ENCODE peak calls at places on chromosomes 4 and X, in eight cellular contexts. G is fibroblast of lung, A is kidney epithelial cell, E is epithelial cell of proximal tubule, I is endothelial cell of umbilical vein, J is endothelial cell, O is mammary epithelial cell, T is natural killer cell. B is an unnamed sample.

GRCh38 chr4:125529071-125529470 is 214.3 kb downstream of the FAT4 start:
- DNase-seq in G (peak), A (no peak), E (no peak), I (no peak), J (no peak), O (no peak), T (no peak), B (no peak)

GRCh38 chr4:98828801-98829200 is 100.1 kb downstream of the EIF4E start:
- DNase-seq in G (no peak), A (no peak), E (no peak), I (no peak), J (no peak), O (peak), T (no peak), B (no peak)

GRCh38 chrX:56726609-56727008 is 2.4 kb upstream of the NBDY start:
- DNase-seq in G (peak), A (no peak), E (no peak), I (peak), J (no peak), O (peak), T (no peak), B (no peak)

GRCh38 chrX:153875391-153876111 is 10.4 kb downstream of the L1CAM start:
- DNase-seq in G (peak), A (no peak), E (no peak), I (peak), J (peak), O (no peak), T (peak), B (peak)

GRCh38 chr4:15366660-15367059 is 61.2 kb upstream of the C1QTNF7 start:
- DNase-seq in G (no peak), A (no peak), E (no peak), I (no peak), J (no peak), O (no peak), T (no peak), B (no peak)

GRCh38 chr4:13918110-13918509 is 290.6 kb upstream of the BOD1L1 start:
- DNase-seq in G (peak), A (peak), E (peak), I (no peak), J (no peak), O (peak), T (no peak), B (no peak)

GRCh38 chr4:188246488-188246887 is 107.2 kb downstream of the TRIML1 start:
- DNase-seq in G (peak), A (no peak), E (no peak), I (no peak), J (no peak), O (no peak), T (no peak), B (no peak)

GRCh38 chr4:17562157-17562556 is 14.8 kb upstream of the LAP3 start:
- DNase-seq in G (no peak), A (no peak), E (no peak), I (no peak), J (no peak), O (no peak), T (no peak), B (no peak)

GRCh38 chrX:68332156-68332823 is 101.0 kb downstream of the OPHN1 start:
- DNase-seq in G (peak), A (no peak), E (no peak), I (no peak), J (no peak), O (no peak), T (no peak), B (no peak)

GRCh38 chrX:145524931-145525330 is 277.6 kb downstream of the SPANXN1 start:
- DNase-seq in G (no peak), A (no peak), E (no peak), I (no peak), J (no peak), O (no peak), T (no peak), B (no peak)

GRCh38 chrX:40415675-40416074 is 165.1 kb upstream of the ATP6AP2 start:
- DNase-seq in G (no peak), A (no peak), E (no peak), I (no peak), J (no peak), O (no peak), T (no peak), B (no peak)

GRCh38 chr4:27084685-27085356 is 224.2 kb downstream of the STIM2 start:
- DNase-seq in G (peak), A (no peak), E (no peak), I (peak), J (peak), O (no peak), T (no peak), B (peak)

GRCh38 chr4:91113130-91113706 is 986.0 kb downstream of the CCSER1 start:
- DNase-seq in G (peak), A (no peak), E (no peak), I (peak), J (no peak), O (peak), T (no peak), B (no peak)

GRCh38 chr4:180668732-180669131 is 1574.5 kb upstream of the TENM3 start:
- DNase-seq in G (no peak), A (no peak), E (no peak), I (no peak), J (no peak), O (no peak), T (no peak), B (no peak)

GRCh38 chr4:110091426-110091825 is 107.0 kb downstream of the ELOVL6 start:
- DNase-seq in G (peak), A (peak), E (no peak), I (peak), J (no peak), O (peak), T (no peak), B (no peak)

GRCh38 chrX:108447303-108447702 is 7.7 kb downstream of the COL4A5 start:
- DNase-seq in G (peak), A (no peak), E (no peak), I (no peak), J (no peak), O (peak), T (no peak), B (no peak)

GRCh38 chr4:7650606-7651400 is 216.1 kb upstream of the PSAPL1 start:
- DNase-seq in G (peak), A (no peak), E (no peak), I (no peak), J (peak), O (peak), T (peak), B (peak)

GRCh38 chr4:185773419-185773818 is 38.6 kb downstream of the SORBS2 start:
- DNase-seq in G (no peak), A (no peak), E (no peak), I (peak), J (no peak), O (no peak), T (no peak), B (no peak)

GRCh38 chr4:118280501-118281218 is 72.1 kb downstream of the PRSS12 start:
- DNase-seq in G (peak), A (no peak), E (peak), I (peak), J (peak), O (peak), T (no peak), B (peak)

GRCh38 chr4:16037901-16038300 is 45.9 kb downstream of the PROM1 start:
- DNase-seq in G (no peak), A (no peak), E (no peak), I (no peak), J (no peak), O (no peak), T (no peak), B (no peak)

GRCh38 chrX:34343001-34343400 is 210.9 kb upstream of the FAM47A start:
- DNase-seq in G (no peak), A (no peak), E (no peak), I (no peak), J (no peak), O (no peak), T (no peak), B (no peak)

GRCh38 chrX:97238632-97239031 is 354.9 kb downstream of the RPA4 start:
- DNase-seq in G (peak), A (peak), E (no peak), I (peak), J (no peak), O (no peak), T (no peak), B (no peak)

GRCh38 chr4:141350122-141350904 is 129.6 kb downstream of the ZNF330 start:
- DNase-seq in G (peak), A (peak), E (peak), I (peak), J (no peak), O (peak), T (no peak), B (no peak)

GRCh38 chrX:121853762-121854613 is 806.6 kb downstream of the GLUD2 start:
- DNase-seq in G (no peak), A (no peak), E (no peak), I (no peak), J (no peak), O (no peak), T (no peak), B (no peak)
- TF ChIP-seq CTCF in G (no peak), A (no peak), E (no peak), I (no peak), J (no peak), O (no peak), T (no peak), B (no peak)

GRCh38 chrX:8323356-8323755 is 141.3 kb upstream of the VCX3B start:
- DNase-seq in G (no peak), A (no peak), E (no peak), I (no peak), J (no peak), O (no peak), T (no peak), B (no peak)
- TF ChIP-seq CTCF in G (no peak), A (no peak), E (peak), I (no peak), J (no peak), O (peak), T (no peak), B (no peak)

GRCh38 chrX:15567886-15568616 is 32.7 kb downstream of the ACE2 start:
- DNase-seq in G (peak), A (no peak), E (no peak), I (peak), J (no peak), O (peak), T (no peak), B (no peak)
- TF ChIP-seq CTCF in G (peak), A (peak), E (peak), I (no peak), J (no peak), O (peak), T (no peak), B (no peak)

GRCh38 chr4:122480655-122481487 is 24.3 kb upstream of the IL2 start:
- DNase-seq in G (no peak), A (no peak), E (no peak), I (no peak), J (no peak), O (no peak), T (no peak), B (no peak)

GRCh38 chr4:122475233-122475632 is 18.7 kb upstream of the IL2 start:
- DNase-seq in G (no peak), A (no peak), E (no peak), I (no peak), J (no peak), O (no peak), T (no peak), B (no peak)

GRCh38 chr4:122480023-122480422 is 23.5 kb upstream of the IL2 start:
- DNase-seq in G (peak), A (no peak), E (no peak), I (no peak), J (no peak), O (no peak), T (no peak), B (no peak)

GRCh38 chr4:122476126-122476525 is 19.6 kb upstream of the IL2 start:
- DNase-seq in G (no peak), A (no peak), E (no peak), I (no peak), J (no peak), O (no peak), T (no peak), B (no peak)

DNA sequence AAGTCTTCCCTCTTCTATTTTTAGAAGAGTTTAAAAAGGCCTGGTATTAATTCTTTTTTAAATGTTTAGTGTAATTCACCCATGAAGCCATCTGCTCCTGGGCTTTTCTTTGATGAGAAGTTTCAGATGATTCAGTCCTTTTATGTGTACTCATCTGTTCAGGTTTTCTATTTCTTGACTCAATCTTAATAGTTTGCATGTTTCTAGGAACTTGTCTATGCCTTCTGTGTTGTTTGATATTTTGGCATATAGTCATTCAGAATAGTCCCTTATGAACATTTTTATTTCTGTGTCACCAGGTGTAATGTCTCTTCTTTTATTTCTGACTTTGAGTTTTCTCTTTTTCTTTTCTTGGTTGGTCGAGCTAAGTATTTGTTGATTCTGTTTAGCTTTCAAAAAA is 20.2 kb upstream of the IL2 start:
- DNase-seq in G (no peak), A (no peak), E (no peak), I (no peak), J (no peak), O (no peak), T (no peak), B (no peak)
- TF ChIP-seq CTCF in G (no peak), A (no peak), E (no peak), I (no peak), J (no peak), O (no peak), T (no peak), B (no peak)

DNA sequence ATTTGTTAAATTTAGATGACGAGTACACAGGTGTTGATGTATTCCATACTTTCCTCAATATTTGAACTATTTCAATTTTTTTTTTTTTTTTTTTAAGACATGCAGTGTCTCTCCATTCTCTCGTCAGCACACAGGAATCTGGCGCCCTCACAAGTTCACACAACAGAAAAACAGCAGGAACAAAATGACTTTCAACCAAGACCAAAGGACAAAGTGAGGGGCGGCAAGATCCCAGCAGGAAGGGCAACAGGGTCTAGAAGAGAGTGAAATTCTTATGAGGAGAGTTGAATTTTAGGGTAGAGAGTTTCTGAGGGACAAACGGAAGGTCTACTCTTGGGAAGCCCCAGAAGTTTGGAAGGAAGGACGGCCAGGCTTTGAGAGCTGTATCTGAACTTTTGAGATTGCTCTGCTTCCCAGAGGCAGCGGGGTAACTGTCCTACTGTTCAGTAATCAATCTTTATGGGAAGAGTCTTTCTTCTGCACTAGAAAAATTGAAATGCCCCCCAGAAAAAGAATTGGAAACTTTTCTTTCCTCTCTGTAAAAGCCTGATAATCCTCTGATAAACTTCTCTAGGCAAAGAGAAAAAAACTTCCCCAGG is 760.2 kb downstream of the RAB28 start:
- DNase-seq in G (no peak), A (no peak), E (no peak), I (no peak), J (no peak), O (no peak), T (no peak), B (no peak)
- TF ChIP-seq CTCF in G (no peak), A (no peak), E (peak), I (no peak), J (no peak), O (no peak), T (no peak), B (no peak)

DNA sequence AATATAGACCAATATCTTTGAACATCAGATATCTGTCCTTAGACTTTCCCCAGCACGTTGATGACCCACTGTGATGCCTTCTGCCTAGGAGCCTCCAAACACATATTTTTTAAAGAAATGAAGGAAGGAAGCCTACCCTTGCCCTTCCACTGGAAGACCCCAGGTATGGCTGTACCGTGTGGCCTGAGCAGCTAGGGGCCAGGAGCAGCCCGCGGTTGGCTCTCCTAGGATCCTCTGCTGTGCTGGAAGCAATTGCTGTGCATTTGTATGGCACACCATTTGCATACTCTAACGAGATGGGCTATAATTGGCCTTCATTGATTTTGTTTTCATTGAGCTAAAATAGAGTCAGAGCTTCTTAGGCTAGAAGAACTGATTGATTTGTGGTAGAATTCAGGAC is 128.8 kb downstream of the GPAT3 start:
- DNase-seq in G (no peak), A (no peak), E (no peak), I (no peak), J (no peak), O (no peak), T (no peak), B (no peak)
- TF ChIP-seq CTCF in G (no peak), A (no peak), E (no peak), I (no peak), J (no peak), O (no peak), T (no peak), B (no peak)

GRCh38 chrX:112941209-112941788 is 100.7 kb upstream of the AMOT start:
- DNase-seq in G (peak), A (no peak), E (no peak), I (no peak), J (no peak), O (no peak), T (no peak), B (no peak)
- TF ChIP-seq CTCF in G (no peak), A (no peak), E (peak), I (no peak), J (no peak), O (no peak), T (no peak), B (no peak)